ENCODE peak calls at places on chromosomes 2 and 18, in seven cellular contexts. F is SK-N-SH, A is mesenchymal stem cell, K is GM23248, D is A549, J is MM.1S, B is HepG2. V is an unnamed sample.

GRCh38 chr2:238139141-238139840 is 823 bp downstream of the KLHL30 start:
- DNase-seq in F (no peak), D (no peak), K (no peak), A (no peak), B (no peak), J (peak; percentile 46), V (no peak)

GRCh38 chr2:56474412-56475158 is 290.8 kb downstream of the CCDC85A start:
- DNase-seq in B (no peak), F (no peak), J (no peak), K (peak; percentile 31), D (no peak), A (peak; percentile 65), V (no peak)

GRCh38 chr2:45729753-45730512 is 78.5 kb downstream of the PRKCE start:
- DNase-seq in B (peak; percentile 57), D (peak; percentile 52), K (no peak), A (no peak), F (no peak), J (no peak), V (peak; percentile 60)

GRCh38 chr2:31274700-31275075 is 40.7 kb downstream of the EHD3 start:
- DNase-seq in F (no peak), B (no peak), K (no peak), D (no peak), J (no peak), A (no peak), V (no peak)

GRCh38 chr2:101848790-101849410 is 142.9 kb upstream of the IL1R2 start:
- DNase-seq in B (no peak), A (no peak), D (no peak), K (no peak), J (no peak), F (no peak), V (no peak)

GRCh38 chr2:10043256-10043905 is at the start of gene KLF11:
- DNase-seq in D (peak; percentile 86), J (peak; percentile 95), B (peak; percentile 73), K (peak; percentile 97), A (peak; percentile 89), F (peak; percentile 99), V (peak; percentile 84)

GRCh38 chr2:12796617-12797016 is 79.9 kb downstream of the TRIB2 start:
- DNase-seq in J (no peak), B (no peak), D (no peak), F (no peak), A (peak; percentile 38), K (no peak), V (no peak)

GRCh38 chr2:168210898-168211570 is 36.4 kb downstream of the STK39 start:
- DNase-seq in F (no peak), K (peak; percentile 89), J (no peak), D (peak; percentile 67), B (peak; percentile 88), A (peak; percentile 88), V (peak; percentile 95)

GRCh38 chr18:11759456-11759855 is 70.4 kb downstream of the GNAL start:
- DNase-seq in B (no peak), D (no peak), J (no peak), F (no peak), A (no peak), K (no peak), V (no peak)

GRCh38 chr2:60884795-60885194 is 3.4 kb downstream of the REL start:
- DNase-seq in D (no peak), J (no peak), A (peak; percentile 7), F (no peak), B (no peak), K (peak; percentile 71), V (no peak)

GRCh38 chr2:170771049-170771937 is 1.1 kb downstream of the ERICH2 start:
- DNase-seq in J (no peak), D (peak; percentile 17), K (peak; percentile 54), A (peak; percentile 45), B (peak; percentile 30), F (no peak), V (peak; percentile 33)

GRCh38 chr18:53380063-53380639 is 844.3 kb downstream of the MBD2 start:
- DNase-seq in F (peak; percentile 31), J (peak; percentile 23), K (peak; percentile 7), D (peak; percentile 3), A (peak; percentile 28), B (peak; percentile 7), V (peak; percentile 50)

GRCh38 chr2:128195435-128195984 is 104.5 kb downstream of the UGGT1 start:
- DNase-seq in B (peak; percentile 96), F (no peak), A (no peak), D (no peak), K (no peak), J (no peak), V (no peak)

GRCh38 chr2:168345601-168346000 is 98.2 kb upstream of the STK39 start:
- DNase-seq in B (no peak), J (no peak), A (no peak), D (no peak), K (no peak), F (no peak), V (no peak)

GRCh38 chr2:68284896-68285295 is 32.6 kb upstream of the PPP3R1 start:
- DNase-seq in F (peak; percentile 17), B (no peak), K (peak; percentile 76), D (no peak), J (no peak), A (no peak), V (no peak)

GRCh38 chr2:70514612-70515055 is 39.0 kb downstream of the TGFA start:
- DNase-seq in K (no peak), B (peak; percentile 42), D (no peak), A (no peak), F (no peak), J (no peak), V (no peak)

GRCh38 chr2:100884145-100884621 is 64.2 kb downstream of the NPAS2 start:
- DNase-seq in K (no peak), J (peak; percentile 11), A (peak; percentile 49), B (no peak), D (no peak), F (no peak), V (no peak)

GRCh38 chr2:111706481-111707001 is 177.5 kb downstream of the ANAPC1 start:
- DNase-seq in K (no peak), A (no peak), F (no peak), J (peak; percentile 81), D (no peak), B (no peak), V (no peak)

GRCh38 chr2:148900350-148900749 is 25.3 kb downstream of the KIF5C start:
- DNase-seq in K (no peak), F (no peak), A (no peak), J (no peak), B (no peak), D (no peak), V (no peak)

GRCh38 chr18:58977223-58977622 is 112.5 kb downstream of the ZNF532 start:
- DNase-seq in B (no peak), D (no peak), F (no peak), J (no peak), A (no peak), K (no peak), V (no peak)

GRCh38 chr2:58532641-58533040 is 291.5 kb upstream of the FANCL start:
- DNase-seq in A (no peak), K (no peak), F (peak; percentile 12), B (no peak), D (no peak), J (no peak), V (peak; percentile 70)

GRCh38 chr2:235293060-235293459 is 200.8 kb upstream of the AGAP1 start:
- DNase-seq in A (no peak), B (no peak), D (no peak), F (no peak), J (no peak), K (no peak), V (no peak)

GRCh38 chr2:75027886-75028285 is 69.4 kb downstream of the POLE4 start:
- DNase-seq in J (no peak), F (no peak), A (no peak), B (no peak), D (no peak), K (no peak), V (no peak)

DNA sequence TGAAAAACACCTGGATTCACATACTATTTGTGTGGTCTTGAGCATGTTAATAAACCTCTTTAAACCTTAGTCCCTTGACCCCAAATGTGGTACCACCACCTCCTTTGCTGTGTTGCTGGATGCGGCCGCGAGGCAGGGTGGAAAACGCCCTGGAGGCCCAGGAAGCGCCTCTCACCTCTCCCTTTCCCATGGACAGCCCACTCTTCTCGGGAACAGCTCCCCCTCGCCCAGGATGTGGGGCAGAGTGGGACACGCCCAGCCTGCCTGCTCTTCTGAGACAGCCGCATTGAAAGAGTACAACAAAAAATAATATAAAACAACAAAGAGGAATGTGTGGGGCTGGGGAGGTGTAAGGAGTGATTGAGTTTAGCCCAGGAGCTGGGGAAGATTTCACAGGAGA is 549.0 kb upstream of the ID2 start:
- DNase-seq in B (no peak), A (no peak), J (no peak), D (no peak), K (no peak), F (no peak), V (no peak)
- H3K4me2 ChIP-seq in B (no peak overlapping the region), A (no peak overlapping the region), J (no peak overlapping the region), D (no peak overlapping the region), K (no peak overlapping the region), F (no peak overlapping the region), V (no peak overlapping the region)

DNA sequence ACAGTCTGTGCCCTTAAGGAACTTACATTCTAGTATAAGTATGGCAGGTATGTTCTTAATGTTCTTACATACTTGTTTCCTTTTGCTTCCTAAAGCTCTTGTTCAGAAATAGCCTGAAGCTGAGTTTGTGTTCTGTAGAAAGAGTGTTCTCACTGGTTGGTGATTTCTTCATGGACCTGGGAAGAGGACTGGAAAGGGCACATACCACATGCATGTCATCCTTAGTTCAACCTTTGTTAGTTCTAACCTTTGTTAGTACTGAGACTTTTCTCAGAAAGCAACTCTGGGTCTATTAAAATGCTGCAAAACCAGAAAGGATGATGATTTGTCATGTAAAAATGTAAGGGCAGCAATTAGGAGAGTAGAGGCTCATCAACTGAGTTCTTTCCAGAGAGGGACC is 2.5 kb upstream of the FAP start:
- DNase-seq in B (no peak), F (no peak), D (no peak), K (peak; percentile 75), J (no peak), A (peak; percentile 75), V (peak; percentile 85)
- H3K4me2 ChIP-seq in B (no peak overlapping the region), F (no peak overlapping the region), D (no peak overlapping the region), K (peak overlapping the region; percentile 96), J (no peak overlapping the region), A (no peak overlapping the region), V (peak overlapping the region; percentile 68)

GRCh38 chr2:120740765-120741513 is 5.3 kb downstream of the GLI2 start:
- DNase-seq in J (no peak), B (no peak), F (peak; percentile 55), K (no peak), A (peak; percentile 83), D (no peak), V (no peak)

GRCh38 chr2:120738786-120739771 is 3.4 kb downstream of the GLI2 start:
- DNase-seq in K (no peak), A (peak; percentile 62), F (no peak), B (no peak), D (no peak), J (no peak), V (peak; percentile 17)

GRCh38 chr2:120737802-120738516 is 2.3 kb downstream of the GLI2 start:
- DNase-seq in K (no peak), B (no peak), D (no peak), F (no peak), A (peak; percentile 45), J (no peak), V (peak; percentile 71)

GRCh38 chr2:120741514-120742448 is 6.1 kb downstream of the GLI2 start:
- DNase-seq in D (no peak), K (peak; percentile 65), B (no peak), A (peak; percentile 63), F (peak; percentile 68), J (no peak), V (peak; percentile 23)

GRCh38 chr2:120740375-120740764 is 4.7 kb downstream of the GLI2 start:
- DNase-seq in B (no peak), F (no peak), D (no peak), A (no peak), K (no peak), J (no peak), V (no peak)
- H3K4me2 ChIP-seq in B (no peak overlapping the region), F (no peak overlapping the region), D (peak overlapping the region; percentile 99), A (peak overlapping the region; percentile 91), K (no peak overlapping the region), J (no peak overlapping the region), V (no peak overlapping the region)

GRCh38 chr2:212052412-212053159 is 486.0 kb downstream of the ERBB4 start:
- DNase-seq in K (no peak), F (no peak), A (peak; percentile 95), B (no peak), J (peak; percentile 88), D (no peak), V (peak; percentile 43)
- H3K4me2 ChIP-seq in K (no peak overlapping the region), F (no peak overlapping the region), A (no peak overlapping the region), B (no peak overlapping the region), J (peak overlapping the region; percentile 46), D (no peak overlapping the region), V (no peak overlapping the region)

V was measured in PC-3.